ENCODE peak calls at places on chromosome 13, in five cellular contexts. J is breast epithelium, K is WTC11, H is HepG2, I is fibroblast of the aortic adventitia. V is an unnamed sample.

GRCh38 chr13:112071902-112072530 is 5.1 kb downstream of the SOX1 start:
- DNase-seq in J (no peak), K (no peak), H (no peak), I (no peak), V (no peak)

GRCh38 chr13:27921421-27921960 is 1.7 kb downstream of the PDX1 start:
- DNase-seq in J (no peak), K (peak; percentile 28), H (no peak), I (no peak), V (no peak)

GRCh38 chr13:35995136-35995535 is 136.0 kb downstream of the DCLK1 start:
- DNase-seq in J (no peak), K (no peak), H (no peak), I (peak; percentile 66), V (peak; percentile 42)

GRCh38 chr13:31069808-31070544 is 91.7 kb downstream of the HSPH1 start:
- DNase-seq in J (no peak), K (no peak), H (no peak), I (no peak), V (no peak)

GRCh38 chr13:50170447-50171037 is 155.3 kb downstream of the KCNRG start:
- DNase-seq in J (no peak), K (no peak), H (no peak), I (peak; percentile 71), V (peak; percentile 62)

GRCh38 chr13:43776680-43777079 is 10.1 kb downstream of the ENOX1 start:
- DNase-seq in J (no peak), K (no peak), H (no peak), I (no peak), V (peak; percentile 69)

GRCh38 chr13:47299316-47299715 is 402.5 kb upstream of the HTR2A start:
- DNase-seq in J (no peak), K (no peak), H (no peak), I (peak; percentile 66), V (peak; percentile 38)

GRCh38 chr13:79913141-79913827 is 427.6 kb downstream of the SPRY2 start:
- DNase-seq in J (no peak), K (no peak), H (no peak), I (no peak), V (no peak)

GRCh38 chr13:35961002-35961401 is 170.2 kb downstream of the DCLK1 start:
- DNase-seq in J (no peak), K (no peak), H (no peak), I (peak; percentile 11), V (peak; percentile 49)

GRCh38 chr13:94712812-94713555 is 639 bp upstream of the SOX21 start:
- DNase-seq in J (no peak), K (peak; percentile 59), H (no peak), I (peak; percentile 35), V (peak; percentile 74)

GRCh38 chr13:38922170-38922569 is 68.5 kb downstream of the STOML3 start:
- DNase-seq in J (no peak), K (no peak), H (no peak), I (no peak), V (no peak)

GRCh38 chr13:111422352-111422751 is 101.9 kb downstream of the TEX29 start:
- DNase-seq in J (no peak), K (no peak), H (no peak), I (no peak), V (no peak)

GRCh38 chr13:20387006-20387405 is 138.7 kb downstream of the CRYL1 start:
- DNase-seq in J (no peak), K (no peak), H (no peak), I (no peak), V (no peak)

GRCh38 chr13:99075268-99076191 is 97.7 kb upstream of the DOCK9 start:
- DNase-seq in J (no peak), K (no peak), H (no peak), I (no peak), V (no peak)

GRCh38 chr13:34757441-34757840 is 184.6 kb upstream of the NBEA start:
- DNase-seq in J (no peak), K (no peak), H (no peak), I (no peak), V (peak; percentile 43)

GRCh38 chr13:43489168-43489730 is 297.5 kb downstream of the ENOX1 start:
- DNase-seq in J (no peak), K (no peak), H (no peak), I (no peak), V (no peak)

GRCh38 chr13:76385606-76386005 is 500.6 kb downstream of the KCTD12 start:
- DNase-seq in J (no peak), K (no peak), H (no peak), I (peak; percentile 5), V (peak; percentile 24)

GRCh38 chr13:77406644-77407440 is 79.9 kb upstream of the MYCBP2 start:
- DNase-seq in J (no peak), K (no peak), H (no peak), I (no peak), V (no peak)

GRCh38 chr13:48159436-48160225 is 64.7 kb upstream of the MED4 start:
- DNase-seq in J (no peak), K (no peak), H (no peak), I (peak; percentile 17), V (no peak)

GRCh38 chr13:41552031-41552430 is 94.7 kb downstream of the RGCC start:
- DNase-seq in J (no peak), K (no peak), H (no peak), I (no peak), V (no peak)

GRCh38 chr13:100876044-100876403 is 201.4 kb upstream of the TMTC4 start:
- DNase-seq in J (no peak), K (no peak), H (no peak), I (no peak), V (no peak)

GRCh38 chr13:45630791-45631190 is 15.3 kb upstream of the ERICH6B start:
- DNase-seq in J (no peak), K (no peak), H (no peak), I (no peak), V (no peak)

GRCh38 chr13:90889906-90890305 is 457.6 kb upstream of the MIR17HG start:
- DNase-seq in J (no peak), K (no peak), H (no peak), I (no peak), V (no peak)

GRCh38 chr13:41244555-41244954 is 18.8 kb downstream of the MTRF1 start:
- DNase-seq in J (no peak), K (no peak), H (no peak), I (no peak), V (peak; percentile 5)

DNA sequence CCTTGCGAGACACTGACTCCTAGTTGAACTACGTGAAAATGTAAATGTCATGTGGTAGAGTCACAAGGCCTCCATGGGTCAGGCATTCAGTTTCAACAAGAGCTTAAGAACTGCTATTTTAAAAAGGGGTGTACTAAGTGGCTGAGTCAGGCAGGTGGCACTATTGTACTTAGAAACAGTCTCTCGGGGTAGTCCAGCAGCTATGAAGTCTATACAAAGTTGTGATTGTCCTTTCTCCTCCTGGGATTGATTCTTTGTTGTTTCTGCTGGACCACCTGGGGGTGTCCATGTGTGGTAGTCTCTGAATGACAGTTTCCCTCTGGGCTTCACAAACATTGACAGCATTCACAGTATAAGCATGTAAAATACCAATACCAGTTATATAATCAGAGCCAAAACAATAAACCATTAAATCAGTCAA is 33.0 kb downstream of the UGGT2 start:
- DNase-seq in J (no peak), K (no peak), H (peak; percentile 75), I (peak; percentile 83), V (peak; percentile 82)
- TF ChIP-seq CTCF in J (peak; percentile 20), K (peak; percentile 37), H (peak; percentile 83), I (peak; percentile 71), V (peak; percentile 59)

GRCh38 chr13:78875792-78876580 is 217.0 kb upstream of the OBI1 start:
- DNase-seq in J (no peak), K (peak; percentile 71), H (no peak), I (no peak), V (no peak)
- TF ChIP-seq CTCF in J (no peak), K (no peak), H (peak; percentile 18), I (no peak), V (no peak)

DNA sequence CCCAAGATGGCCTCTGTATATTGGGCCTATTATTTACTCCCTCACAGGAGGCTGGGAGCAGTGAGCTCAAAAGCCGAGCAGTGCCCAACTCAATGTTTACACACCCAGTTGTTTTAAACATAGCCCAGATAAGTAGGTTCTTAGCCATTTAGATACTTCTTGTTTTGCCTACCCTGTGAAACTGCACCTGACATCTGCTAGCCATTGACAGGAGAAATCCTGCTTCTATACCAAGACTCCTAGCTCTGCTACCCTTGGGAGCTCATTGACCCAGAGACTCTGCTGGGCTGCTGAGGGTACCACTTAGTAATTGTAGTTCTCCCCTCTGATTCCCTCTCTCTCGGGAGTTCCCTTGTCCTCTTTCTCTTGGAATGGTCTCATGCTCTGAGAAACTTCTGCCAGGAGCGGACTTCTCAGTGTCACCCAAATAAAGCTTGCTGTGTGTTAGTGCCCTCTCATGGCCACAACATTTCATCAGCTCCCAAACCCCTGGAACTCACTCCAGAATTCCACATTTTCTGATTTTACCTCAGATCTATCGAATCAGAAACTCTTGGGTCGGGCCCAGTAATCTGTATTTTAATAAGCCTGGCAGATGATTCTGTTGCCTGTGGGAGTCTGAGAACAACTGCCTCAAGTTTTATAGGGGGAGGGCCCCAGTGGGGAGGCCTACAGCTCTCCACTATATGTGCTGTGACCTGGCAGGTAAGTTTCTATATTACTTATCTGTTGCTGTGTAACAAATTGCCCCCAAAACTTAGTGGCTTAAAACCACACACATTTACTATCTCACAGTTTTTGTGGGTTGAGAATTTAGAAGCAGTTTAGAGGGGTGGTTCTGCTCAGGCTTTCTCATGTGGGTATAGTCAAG is 221.1 kb downstream of the TDRD3 start:
- DNase-seq in J (no peak), K (peak; percentile 38), H (peak; percentile 32), I (peak; percentile 76), V (peak; percentile 72)
- TF ChIP-seq CTCF in J (no peak), K (no peak), H (peak; percentile 74), I (peak; percentile 69), V (peak; percentile 72)

GRCh38 chr13:106145997-106146864 is 389.2 kb downstream of the EFNB2 start:
- DNase-seq in J (no peak), K (no peak), H (no peak), I (no peak), V (no peak)
- TF ChIP-seq CTCF in J (no peak), K (no peak), H (no peak), I (no peak), V (no peak)

GRCh38 chr13:72694314-72694713 is 33.1 kb downstream of the MZT1 start:
- DNase-seq in J (no peak), K (no peak), H (no peak), I (no peak), V (no peak)

GRCh38 chr13:72698164-72698563 is 29.3 kb downstream of the MZT1 start:
- DNase-seq in J (no peak), K (no peak), H (no peak), I (peak; percentile 6), V (peak; percentile 15)

GRCh38 chr13:72693832-72694231 is 33.6 kb downstream of the MZT1 start:
- DNase-seq in J (no peak), K (no peak), H (no peak), I (no peak), V (no peak)

GRCh38 chr13:72692884-72693514 is 34.4 kb downstream of the MZT1 start:
- DNase-seq in J (no peak), K (no peak), H (no peak), I (no peak), V (no peak)

DNA sequence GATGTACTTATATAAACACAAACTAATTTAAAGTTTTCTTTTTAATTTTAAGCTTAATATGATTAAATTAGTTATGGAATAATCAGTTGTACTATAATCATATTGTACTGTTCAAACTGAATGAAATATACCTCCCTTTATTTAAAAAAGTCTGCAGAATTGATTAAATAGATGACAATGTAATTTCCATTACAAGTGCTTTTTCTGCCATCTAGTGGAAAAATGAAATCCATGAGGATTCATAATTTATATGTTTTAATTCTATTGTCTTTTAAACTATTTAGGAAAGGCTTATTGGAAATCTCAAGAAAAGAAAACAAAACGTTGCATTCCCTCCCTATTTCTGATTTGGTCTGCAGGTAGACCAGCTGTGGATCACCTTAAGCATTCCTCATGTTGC is 30.8 kb downstream of the MZT1 start:
- DNase-seq in J (no peak), K (no peak), H (no peak), I (peak; percentile 41), V (peak; percentile 45)
- TF ChIP-seq CTCF in J (no peak), K (no peak), H (no peak), I (peak; percentile 42), V (peak; percentile 28)